ENCODE peak calls at places on chromosome 19, in eight cellular contexts. D is left ventricle myocardium inferior; T is CD8-positive, alpha-beta T cell; Q is AG04450; Z is fibroblast of lung; R is fibroblast of the aortic adventitia; W is foreskin fibroblast; X is choroid plexus epithelial cell. U is an unnamed sample.

GRCh38 chr19:939922-940321 is 14.1 kb downstream of the ARID3A start:
- DNase-seq in Q (no peak), D (no peak), Z (no peak), X (no peak), W (no peak), T (no peak), R (no peak), U (no peak)

GRCh38 chr19:5290336-5291262 is 50.0 kb downstream of the PTPRS start:
- DNase-seq in X (no peak), T (no peak), Z (no peak), R (no peak), Q (no peak), W (no peak), D (no peak), U (no peak)

GRCh38 chr19:1482361-1483066 is 3.5 kb upstream of the C19orf25 start:
- DNase-seq in R (no peak), Q (no peak), W (no peak), T (no peak), Z (no peak), D (no peak), X (no peak), U (no peak)

GRCh38 chr19:7534531-7534980 is 961 bp upstream of the PNPLA6 start:
- DNase-seq in Z (peak; percentile 82), Q (peak; percentile 57), X (peak; percentile 70), D (peak; percentile 63), W (peak; percentile 82), R (peak; percentile 82), T (peak; percentile 39), U (peak; percentile 64)

GRCh38 chr19:11663162-11663561 is 65.9 kb downstream of the ZNF627 start:
- DNase-seq in X (no peak), Z (no peak), T (no peak), R (no peak), W (no peak), Q (no peak), D (no peak), U (no peak)

GRCh38 chr19:21947775-21948174 is 63.0 kb downstream of the ZNF208 start:
- DNase-seq in T (no peak), W (no peak), D (no peak), R (peak; percentile 1), X (peak; percentile 14), Z (peak; percentile 14), Q (no peak), U (no peak)

GRCh38 chr19:2087621-2088100 is 8.5 kb downstream of the MOB3A start:
- DNase-seq in T (no peak), R (no peak), D (no peak), X (no peak), Z (no peak), Q (no peak), W (no peak), U (no peak)

GRCh38 chr19:5541456-5541855 is 26.3 kb downstream of the TINCR start:
- DNase-seq in T (no peak), Z (no peak), R (peak; percentile 4), Q (no peak), D (no peak), W (no peak), X (no peak), U (no peak)

GRCh38 chr19:13861714-13862531 is 15.0 kb upstream of the NANOS3 start:
- DNase-seq in Q (peak; percentile 74), Z (peak; percentile 87), T (peak; percentile 90), W (peak; percentile 85), X (peak; percentile 92), D (peak; percentile 94), R (peak; percentile 92), U (no peak)

GRCh38 chr19:38224014-38224862 is at the start of gene DPF1:
- DNase-seq in D (peak; percentile 45), T (peak; percentile 29), Z (peak; percentile 52), W (peak; percentile 76), Q (no peak), X (peak; percentile 55), R (peak; percentile 35), U (no peak)

GRCh38 chr19:7833225-7834156 is 3.5 kb downstream of the EVI5L start:
- DNase-seq in D (peak; percentile 82), Z (peak; percentile 61), X (peak; percentile 35), Q (no peak), R (peak; percentile 92), T (no peak), W (peak; percentile 89), U (no peak)

GRCh38 chr19:50047686-50048085 is 21.9 kb downstream of the ZNF473 start:
- DNase-seq in Q (no peak), Z (peak; percentile 72), X (no peak), T (no peak), D (no peak), W (peak; percentile 10), R (no peak), U (no peak)

GRCh38 chr19:52809801-52810200 is 11.6 kb downstream of the ZNF28 start:
- DNase-seq in D (no peak), W (no peak), Z (no peak), T (no peak), Q (no peak), R (no peak), X (no peak), U (no peak)

GRCh38 chr19:56866563-56866962 is 26.0 kb upstream of the PEG3 start:
- DNase-seq in Q (no peak), W (no peak), X (no peak), Z (no peak), T (no peak), R (no peak), D (no peak), U (no peak)

GRCh38 chr19:903266-903797 is 9.7 kb downstream of the R3HDM4 start:
- DNase-seq in R (no peak), T (no peak), Z (peak; percentile 35), Q (no peak), D (no peak), X (no peak), W (no peak), U (no peak)

GRCh38 chr19:46919324-46919723 is 58.5 kb downstream of the ARHGAP35 start:
- DNase-seq in W (peak; percentile 64), Q (no peak), Z (peak; percentile 31), T (no peak), R (peak; percentile 52), D (no peak), X (peak; percentile 39), U (no peak)

GRCh38 chr19:53172892-53173291 is 14.0 kb upstream of the ZNF347 start:
- DNase-seq in Z (peak; percentile 39), Q (no peak), X (peak; percentile 71), W (peak; percentile 16), T (no peak), R (peak; percentile 8), D (no peak), U (no peak)

GRCh38 chr19:44643605-44644390 is at the start of gene PVR:
- DNase-seq in R (peak; percentile 60), X (peak; percentile 71), Q (no peak), Z (peak; percentile 65), W (peak; percentile 67), T (peak; percentile 25), D (peak; percentile 78), U (no peak)
- H3K4me3 ChIP-seq in R (peak within 1 kb of the TSS; percentile 91), X (peak within 1 kb of the TSS; percentile 83), Q (peak within 1 kb of the TSS; percentile 96), Z (peak within 1 kb of the TSS; percentile 74), W (peak within 1 kb of the TSS; percentile 94), T (peak within 1 kb of the TSS; percentile 62), D (peak within 1 kb of the TSS; percentile 91), U (peak within 1 kb of the TSS; percentile 69)

DNA sequence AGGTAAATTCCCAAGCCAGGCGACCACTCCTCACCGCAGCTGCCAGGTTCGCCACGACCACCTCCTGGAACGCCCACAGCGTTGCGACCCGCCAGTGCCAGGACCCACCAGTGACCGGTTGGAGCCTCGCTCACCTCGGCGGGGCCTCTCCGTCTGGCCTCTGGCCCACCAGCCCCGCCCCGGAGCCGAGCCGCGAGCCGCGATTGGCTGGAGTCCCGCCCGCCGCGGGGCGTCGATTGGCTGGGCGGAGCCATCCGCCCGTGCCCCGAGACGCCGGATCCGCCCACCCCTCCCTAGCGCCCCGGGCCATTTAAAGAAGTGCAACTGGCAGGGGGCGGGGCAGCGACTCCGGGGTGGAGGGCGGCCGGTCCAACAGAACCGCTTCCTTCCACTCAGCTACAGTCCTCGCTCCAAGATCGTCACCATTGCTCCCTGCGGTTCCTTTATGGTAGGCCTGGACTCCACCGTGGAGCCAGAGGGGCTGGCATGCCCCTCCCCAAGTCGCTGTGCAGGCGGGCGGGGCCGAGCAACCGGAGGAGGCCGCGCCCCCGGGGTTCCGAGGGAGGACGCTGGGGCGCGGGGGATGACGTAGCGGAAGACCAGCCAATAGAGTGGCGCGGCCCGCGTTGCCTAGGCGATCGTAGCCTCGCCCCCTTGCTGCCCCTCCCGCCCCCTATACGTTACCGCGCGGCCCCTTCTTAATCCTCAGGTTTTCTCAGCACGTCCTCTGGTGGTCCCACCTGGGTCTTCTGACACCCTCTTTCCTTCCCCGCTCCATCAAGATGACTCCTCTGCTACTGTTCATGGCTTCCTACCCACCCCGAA is at the start of gene SERTAD3:
- DNase-seq in D (peak; percentile 98), X (peak; percentile 96), W (peak; percentile 95), R (peak; percentile 92), Z (peak; percentile 94), Q (peak; percentile 82), T (peak; percentile 96), U (peak; percentile 69)
- TF ChIP-seq CTCF in D (no peak), X (peak; percentile 47), W (no peak), R (peak; percentile 25), Z (peak; percentile 18), Q (no peak), T (no peak), U (no peak)

DNA sequence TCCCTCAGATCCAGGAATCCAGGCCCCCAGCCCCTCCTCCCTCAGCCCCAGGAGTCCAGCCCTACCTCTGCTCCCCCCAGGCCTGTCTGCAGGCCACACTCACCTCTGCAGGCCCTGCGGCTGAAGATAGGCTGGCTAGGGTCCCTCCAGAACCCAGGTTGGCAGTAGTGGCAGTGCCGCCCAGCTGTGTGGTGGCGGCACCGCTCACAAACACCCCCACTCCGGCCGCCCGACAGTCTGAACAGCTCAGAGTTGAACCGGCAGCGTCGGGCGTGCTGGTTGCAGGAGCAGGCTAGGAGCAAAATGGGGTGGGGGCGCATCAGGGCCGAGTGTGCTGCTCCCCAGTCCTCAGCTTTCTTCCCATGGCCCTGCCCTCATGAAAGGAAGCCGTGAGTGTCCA is 8.3 kb downstream of the NTN5 start:
- DNase-seq in X (no peak), Z (no peak), W (no peak), T (no peak), D (no peak), R (no peak), Q (no peak), U (no peak)
- H3K4me3 ChIP-seq in X (no peak overlapping the region), Z (no peak overlapping the region), W (no peak overlapping the region), T (no peak overlapping the region), D (no peak overlapping the region), R (no peak overlapping the region), Q (no peak overlapping the region), U (no peak overlapping the region)

GRCh38 chr19:4059493-4059880 is 7.2 kb downstream of the ZBTB7A start:
- DNase-seq in T (no peak), Z (no peak), W (no peak), D (no peak), Q (no peak), X (no peak), R (no peak), U (no peak)

GRCh38 chr19:4058696-4059492 is 7.8 kb downstream of the ZBTB7A start:
- DNase-seq in X (no peak), R (no peak), W (no peak), T (no peak), D (no peak), Q (no peak), Z (no peak), U (no peak)

GRCh38 chr19:4060621-4061177 is 6.0 kb downstream of the ZBTB7A start:
- DNase-seq in Q (no peak), D (no peak), W (no peak), T (no peak), X (no peak), R (no peak), Z (no peak), U (no peak)

GRCh38 chr19:4059931-4060620 is 6.6 kb downstream of the ZBTB7A start:
- DNase-seq in Z (no peak), W (no peak), T (peak; percentile 72), D (peak; percentile 73), X (no peak), Q (no peak), R (peak; percentile 59), U (no peak)

GRCh38 chr19:4057913-4058695 is 8.6 kb downstream of the ZBTB7A start:
- DNase-seq in W (peak; percentile 93), X (peak; percentile 86), Z (peak; percentile 93), T (peak; percentile 58), Q (peak; percentile 48), D (peak; percentile 84), R (peak; percentile 90), U (peak; percentile 63)
- TF ChIP-seq CTCF in W (peak; percentile 15), X (peak; percentile 15), Z (no peak), T (no peak), Q (peak; percentile 20), D (peak; percentile 28), R (peak; percentile 41), U (peak; percentile 43)

U was measured in AG09309.